ENCODE peak calls at places on chromosomes 11 and 22, in seven cellular contexts. M is psoas muscle, G is HAP-1, S is tibial nerve, N is astrocyte, I is PC-3, R is mesendoderm. O is an unnamed sample.

GRCh38 chr11:120217526-120217925 is 6.7 kb downstream of the OAF start:
- DNase-seq in M (no peak), G (no peak), S (no peak), N (no peak), I (no peak), R (no peak), O (no peak)

GRCh38 chr22:47396105-47396504 is 633.7 kb downstream of the TBC1D22A start:
- DNase-seq in M (no peak), G (no peak), S (no peak), N (no peak), I (no peak), R (no peak), O (no peak)

GRCh38 chr11:89355649-89356048 is 135.5 kb downstream of the NOX4 start:
- DNase-seq in M (no peak), G (no peak), S (no peak), N (no peak), I (no peak), R (no peak), O (no peak)

GRCh38 chr11:65274734-65275682 is 13.2 kb downstream of the POLA2 start:
- DNase-seq in M (peak; percentile 61), G (peak; percentile 79), S (peak; percentile 94), N (peak; percentile 95), I (peak; percentile 96), R (peak; percentile 70), O (peak; percentile 89)

GRCh38 chr11:71078482-71078881 is 173.9 kb downstream of the SHANK2 start:
- DNase-seq in M (no peak), G (no peak), S (no peak), N (no peak), I (peak; percentile 50), R (peak; percentile 71), O (no peak)

GRCh38 chr11:26905368-26905767 is 88.5 kb upstream of the FIBIN start:
- DNase-seq in M (no peak), G (no peak), S (no peak), N (peak; percentile 44), I (no peak), R (peak; percentile 13), O (no peak)

GRCh38 chr22:30422481-30423295 is 2.9 kb upstream of the MTFP1 start:
- DNase-seq in M (peak; percentile 83), G (peak; percentile 47), S (peak; percentile 65), N (peak; percentile 97), I (peak; percentile 94), R (peak; percentile 95), O (peak; percentile 29)

GRCh38 chr11:76162336-76163288 is 43.7 kb downstream of the WNT11 start:
- DNase-seq in M (no peak), G (no peak), S (no peak), N (no peak), I (no peak), R (no peak), O (no peak)

GRCh38 chr11:12224537-12224893 is 114.1 kb downstream of the MICAL2 start:
- DNase-seq in M (peak; percentile 80), G (no peak), S (peak; percentile 63), N (peak; percentile 96), I (peak; percentile 87), R (no peak), O (peak; percentile 90)

GRCh38 chr11:108705061-108705460 is 40.2 kb downstream of the DDX10 start:
- DNase-seq in M (no peak), G (peak; percentile 48), S (no peak), N (no peak), I (no peak), R (no peak), O (no peak)

GRCh38 chr11:104136861-104137260 is 27.1 kb downstream of the PDGFD start:
- DNase-seq in M (no peak), G (no peak), S (no peak), N (no peak), I (no peak), R (no peak), O (no peak)

GRCh38 chr11:64271339-64272132 is 12.9 kb downstream of the BAD start:
- DNase-seq in M (peak; percentile 90), G (peak; percentile 95), S (peak; percentile 98), N (peak; percentile 93), I (peak; percentile 76), R (peak; percentile 99), O (peak; percentile 93)

GRCh38 chr11:17169876-17170275 is 37.9 kb downstream of the PIK3C2A start:
- DNase-seq in M (no peak), G (no peak), S (no peak), N (no peak), I (no peak), R (no peak), O (no peak)

GRCh38 chr11:15053201-15053685 is 20.1 kb upstream of the CALCB start:
- DNase-seq in M (no peak), G (no peak), S (no peak), N (no peak), I (no peak), R (peak; percentile 23), O (no peak)

GRCh38 chr11:33980896-33981295 is 70.6 kb upstream of the CAPRIN1 start:
- DNase-seq in M (no peak), G (no peak), S (no peak), N (no peak), I (no peak), R (no peak), O (no peak)

GRCh38 chr11:8031248-8032115 is 44.3 kb downstream of the EIF3F start:
- DNase-seq in M (no peak), G (no peak), S (no peak), N (no peak), I (no peak), R (no peak), O (no peak)

GRCh38 chr22:49232319-49233067 is 595.2 kb downstream of the BRD1 start:
- DNase-seq in M (no peak), G (no peak), S (no peak), N (no peak), I (no peak), R (no peak), O (no peak)

GRCh38 chr11:12361650-12362049 is 15.7 kb upstream of the PARVA start:
- DNase-seq in M (no peak), G (no peak), S (no peak), N (peak; percentile 18), I (no peak), R (no peak), O (no peak)

GRCh38 chr22:50719814-50720300 is 18.1 kb upstream of the ACR start:
- DNase-seq in M (no peak), G (no peak), S (no peak), N (no peak), I (no peak), R (no peak), O (no peak)

GRCh38 chr11:79942071-79942470 is 501.2 kb upstream of the TENM4 start:
- DNase-seq in M (no peak), G (no peak), S (no peak), N (no peak), I (no peak), R (no peak), O (no peak)

GRCh38 chr11:129376658-129377341 is 1.2 kb downstream of the BARX2 start:
- DNase-seq in M (no peak), G (no peak), S (no peak), N (no peak), I (no peak), R (no peak), O (no peak)

GRCh38 chr22:42684462-42685195 is 35.4 kb upstream of the CYB5R3 start:
- DNase-seq in M (no peak), G (no peak), S (peak; percentile 71), N (peak; percentile 18), I (no peak), R (no peak), O (no peak)
- H3K4me1 ChIP-seq in M (peaks cover 74% of the 10 kb centered on the region), G (peaks cover 26% of the 10 kb centered on the region), S (peaks cover 85% of the 10 kb centered on the region), N (peaks cover 20% of the 10 kb centered on the region), I (peaks cover 36% of the 10 kb centered on the region), R (peaks cover 5% of the 10 kb centered on the region), O (peaks cover 52% of the 10 kb centered on the region)

GRCh38 chr22:26428515-26429457 is at the start of gene ASPHD2:
- DNase-seq in M (peak; percentile 63), G (peak; percentile 75), S (peak; percentile 23), N (peak; percentile 47), I (peak; percentile 33), R (peak; percentile 68), O (peak; percentile 40)

GRCh38 chr22:26426924-26427323 is 2.1 kb upstream of the ASPHD2 start:
- DNase-seq in M (no peak), G (no peak), S (no peak), N (no peak), I (no peak), R (no peak), O (no peak)

GRCh38 chr22:26430600-26430999 is 1.5 kb downstream of the ASPHD2 start:
- DNase-seq in M (no peak), G (no peak), S (no peak), N (no peak), I (no peak), R (no peak), O (no peak)

GRCh38 chr22:26431151-26431995 is 2.3 kb downstream of the ASPHD2 start:
- DNase-seq in M (no peak), G (no peak), S (no peak), N (no peak), I (no peak), R (no peak), O (no peak)

GRCh38 chr22:26429458-26430238 is 588 bp downstream of the ASPHD2 start:
- DNase-seq in M (no peak), G (no peak), S (no peak), N (no peak), I (no peak), R (no peak), O (no peak)
- H3K27me3 ChIP-seq in M (peaks cover 13% of the 10 kb centered on the region), G (peaks cover 3% of the 10 kb centered on the region), S (no peaks in the 10 kb centered on the region), N (no peaks in the 10 kb centered on the region), I (no peaks in the 10 kb centered on the region), R (no peaks in the 10 kb centered on the region), O (peaks cover 4% of the 10 kb centered on the region)

DNA sequence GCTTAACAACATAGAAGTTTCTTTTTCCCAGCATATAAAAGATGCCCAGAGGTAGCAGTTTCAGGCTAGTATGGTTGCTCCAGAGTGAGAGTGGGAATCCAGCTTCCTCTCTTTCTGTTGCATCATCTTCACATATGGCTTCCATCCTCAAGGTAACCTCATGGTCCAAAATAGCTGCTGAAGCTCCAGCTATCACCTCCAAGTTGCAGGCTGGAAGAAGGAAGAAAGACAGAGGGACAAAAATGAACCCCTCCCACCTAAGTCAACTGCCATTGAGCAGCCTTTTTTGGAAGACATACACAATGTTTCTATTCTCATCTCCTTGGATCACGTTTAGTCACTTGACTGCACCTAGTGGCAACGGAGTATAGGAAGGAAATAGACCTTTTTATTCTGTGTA is 5.3 kb downstream of the CSF2RB start:
- DNase-seq in M (no peak), G (no peak), S (no peak), N (no peak), I (no peak), R (no peak), O (no peak)
- H3K4me1 ChIP-seq in M (no peaks in the 10 kb centered on the region), G (no peaks in the 10 kb centered on the region), S (peaks cover 3% of the 10 kb centered on the region), N (no peaks in the 10 kb centered on the region), I (no peaks in the 10 kb centered on the region), R (no peaks in the 10 kb centered on the region), O (no peaks in the 10 kb centered on the region)

DNA sequence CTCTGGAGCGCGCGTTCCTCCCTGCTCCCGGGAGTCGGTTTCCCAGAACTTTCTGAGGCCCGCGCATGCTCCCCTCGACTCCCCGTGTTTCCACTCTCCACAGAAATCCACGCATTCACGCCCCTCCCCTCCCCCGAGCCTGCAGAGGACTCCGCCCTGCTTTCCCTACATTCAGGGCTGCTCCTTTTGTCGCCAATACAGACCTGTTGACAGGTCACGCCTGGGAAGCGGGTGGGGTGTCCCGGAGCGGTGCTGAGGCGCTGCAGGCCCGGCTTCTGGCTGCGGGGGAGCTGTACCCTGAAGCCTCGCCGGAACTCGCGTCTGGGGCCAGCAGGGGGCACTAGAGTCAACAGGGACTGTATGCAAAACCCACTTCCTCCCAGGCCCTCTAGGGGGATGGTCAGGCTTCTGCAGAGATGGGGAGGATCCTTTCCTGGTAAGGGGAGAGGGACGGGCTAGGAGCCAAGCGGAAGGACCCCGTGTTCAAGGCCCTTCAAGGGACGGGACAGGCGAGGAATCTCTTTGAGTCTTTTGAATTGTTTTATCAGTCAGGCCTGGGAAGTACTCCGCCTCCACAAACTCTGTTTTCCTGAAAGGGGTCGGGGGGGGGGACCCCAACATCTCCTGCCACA is at the start of gene PRAME:
- DNase-seq in M (peak; percentile 26), G (peak; percentile 92), S (peak; percentile 8), N (no peak), I (peak; percentile 80), R (peak; percentile 81), O (peak; percentile 46)
- H3K27me3 ChIP-seq in M (peaks cover 1% of the 10 kb centered on the region), G (no peaks in the 10 kb centered on the region), S (no peaks in the 10 kb centered on the region), N (no peaks in the 10 kb centered on the region), I (no peaks in the 10 kb centered on the region), R (no peaks in the 10 kb centered on the region), O (no peaks in the 10 kb centered on the region)

O was measured in heart left ventricle.